ENCODE peak calls at places on chromosomes 6 and 20, in nine cellular contexts. U is lower lobe of right lung; G is HL-60; E is right lobe of liver; N is upper lobe of right lung; V is suprapubic skin; P is CD8-positive, alpha-beta T cell; T is A673; X is RWPE2. S is an unnamed sample.

GRCh38 chr6:46486186-46486585 is 5.1 kb downstream of the RCAN2 start:
- DNase-seq in N (no peak), E (no peak), X (no peak), V (no peak), U (no peak), G (no peak), T (no peak), P (no peak), S (no peak)

GRCh38 chr6:158739673-158740072 is 79.5 kb downstream of the EZR start:
- DNase-seq in X (no peak), V (no peak), U (no peak), T (no peak), G (no peak), P (no peak), E (no peak), N (no peak), S (no peak)

GRCh38 chr6:87115402-87116135 is 20.7 kb upstream of the CGA start:
- DNase-seq in G (no peak), U (no peak), V (no peak), T (no peak), E (no peak), X (no peak), N (no peak), P (no peak), S (no peak)

GRCh38 chr20:46083531-46084061 is 6.2 kb downstream of the NCOA5 start:
- DNase-seq in V (no peak), N (no peak), U (no peak), P (no peak), E (no peak), G (no peak), T (no peak), X (no peak), S (no peak)

GRCh38 chr20:10313701-10314100 is 95.1 kb downstream of the SNAP25 start:
- DNase-seq in U (no peak), E (no peak), X (no peak), V (no peak), N (no peak), P (no peak), T (no peak), G (no peak), S (no peak)

GRCh38 chr6:158837684-158838625 is 18.8 kb upstream of the EZR start:
- DNase-seq in E (no peak), N (no peak), X (no peak), P (no peak), U (no peak), T (no peak), G (no peak), V (no peak), S (no peak)

GRCh38 chr20:2865630-2866029 is 7.7 kb upstream of the PTPRA start:
- DNase-seq in G (no peak), T (no peak), E (no peak), N (no peak), X (no peak), P (no peak), U (no peak), V (no peak), S (no peak)

GRCh38 chr20:39851459-39851858 is 837.6 kb downstream of the MAFB start:
- DNase-seq in T (no peak), P (no peak), G (no peak), N (no peak), U (no peak), X (no peak), V (no peak), E (no peak), S (no peak)

GRCh38 chr6:46511320-46511719 is 20.1 kb upstream of the RCAN2 start:
- DNase-seq in E (no peak), X (no peak), G (no peak), U (no peak), N (no peak), P (no peak), T (no peak), V (no peak), S (no peak)

GRCh38 chr6:29708432-29709177 is 14.6 kb upstream of the HLA-F start:
- DNase-seq in G (no peak), N (no peak), V (no peak), U (no peak), X (no peak), E (no peak), T (no peak), P (peak), S (no peak)
- H3K4me3 ChIP-seq in G (no peak), N (peak), V (no peak), U (peak), X (no peak), E (no peak), T (no peak), P (peak), S (no peak)

DNA sequence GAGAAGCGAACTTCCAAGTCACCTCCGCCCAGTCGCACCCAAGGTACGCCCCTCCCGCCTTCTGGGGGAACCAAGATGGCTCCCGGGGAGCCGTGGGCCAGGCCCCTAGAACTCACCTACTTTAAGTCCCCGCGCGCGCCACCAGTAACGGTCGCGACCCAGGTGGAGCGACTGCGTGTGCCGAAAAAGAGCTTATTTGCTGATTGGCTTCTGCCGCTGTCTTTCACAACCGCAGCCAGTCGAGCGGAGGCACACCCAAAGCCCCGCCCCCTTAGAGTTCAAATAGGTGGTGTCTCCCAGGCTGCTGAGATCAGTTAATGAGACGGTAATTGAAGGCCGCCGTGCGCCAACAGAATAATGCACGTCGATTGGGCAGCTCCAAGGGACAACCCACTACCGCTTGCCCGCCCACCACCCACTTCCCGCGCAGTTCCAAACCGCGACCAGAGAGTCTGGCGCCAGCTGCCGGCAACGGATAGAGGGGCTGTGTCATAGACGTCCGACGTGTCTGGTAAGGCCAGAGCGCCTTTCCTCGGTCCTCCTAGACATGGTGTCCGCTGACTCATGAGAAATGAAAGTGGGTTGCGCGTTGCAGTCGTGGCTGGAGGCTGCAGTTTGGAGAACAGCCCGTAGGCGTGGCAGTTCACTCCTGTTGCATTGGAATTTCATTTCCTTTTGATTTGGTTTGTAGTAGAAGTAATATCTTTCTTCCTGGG is at the start of gene MDC1:
- DNase-seq in N (peak), P (peak), T (peak), E (peak), G (peak), X (peak), V (peak), U (peak), S (peak)
- TF ChIP-seq CTCF in N (peak), P (peak), T (peak), E (peak), G (peak), X (no peak), V (peak), U (peak), S (peak)

GRCh38 chr20:17878069-17878911 is 90.3 kb downstream of the SNX5 start:
- DNase-seq in U (no peak), G (no peak), V (peak), E (no peak), N (no peak), X (no peak), P (no peak), T (no peak), S (no peak)
- H3K4me3 ChIP-seq in U (no peak), G (no peak), V (no peak), E (no peak), N (no peak), X (no peak), P (no peak), T (no peak), S (no peak)

GRCh38 chr6:169520104-169520503 is 181.7 kb downstream of the WDR27 start:
- DNase-seq in N (no peak), V (no peak), P (no peak), T (no peak), U (no peak), E (no peak), X (no peak), G (no peak), S (no peak)
- TF ChIP-seq CTCF in N (peak), V (no peak), P (no peak), T (peak), U (no peak), E (peak), X (peak), G (no peak), S (no peak)

GRCh38 chr20:61590236-61590635 is 338.2 kb downstream of the CDH4 start:
- DNase-seq in T (no peak), N (no peak), P (no peak), E (no peak), X (no peak), U (no peak), G (no peak), V (no peak), S (no peak)
- H3K4me3 ChIP-seq in T (no peak), N (no peak), P (no peak), E (no peak), X (no peak), U (no peak), G (no peak), V (no peak), S (no peak)

GRCh38 chr6:6801002-6801329 is 212.4 kb downstream of the LY86 start:
- DNase-seq in N (no peak), G (no peak), E (no peak), V (no peak), T (no peak), X (no peak), U (no peak), P (no peak), S (no peak)
- TF ChIP-seq CTCF in N (no peak), G (no peak), E (no peak), V (no peak), T (no peak), X (no peak), U (no peak), P (no peak), S (no peak)

DNA sequence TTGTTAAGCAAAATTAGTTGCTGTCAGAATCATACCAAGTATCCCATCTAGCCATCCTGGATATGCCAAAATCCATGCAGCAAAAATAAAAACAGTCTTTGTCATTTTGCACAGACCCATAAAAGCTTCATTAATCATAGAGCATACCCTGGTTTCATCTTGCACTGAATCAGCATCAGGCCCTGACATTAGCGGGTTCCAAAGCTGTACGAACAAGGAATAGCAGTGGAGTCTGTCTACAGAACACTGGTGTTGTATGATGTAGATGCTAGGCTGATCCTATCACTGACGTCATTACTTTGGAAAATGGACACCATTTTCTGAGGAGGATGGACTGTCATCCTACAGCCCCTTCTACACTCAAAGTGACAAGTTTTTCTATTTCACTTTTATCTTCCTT is 315.6 kb downstream of the ESR1 start:
- DNase-seq in V (no peak), E (no peak), U (no peak), X (no peak), T (no peak), G (no peak), P (no peak), N (no peak), S (no peak)
- H3K4me3 ChIP-seq in V (no peak), E (no peak), U (no peak), X (no peak), T (no peak), G (no peak), P (no peak), N (no peak), S (no peak)